ENCODE peak calls at places on chromosome 9, in four cellular contexts. One of them, this sample, is unnamed.

GRCh38 chr9:24487250-24487861 is 58.3 kb downstream of the IZUMO3 start:
- DNase-seq in ovary: no peak
- DNase-seq in esophagus squamous epithelium: no peak
- DNase-seq in A549: no peak
- DNase-seq in this sample: no peak

GRCh38 chr9:97744710-97745708 is 47.9 kb upstream of the XPA start:
- DNase-seq in esophagus squamous epithelium: no peak
- DNase-seq in A549: no peak
- DNase-seq in ovary: no peak
- DNase-seq in this sample: no peak

GRCh38 chr9:341634-342421 is 127.2 kb downstream of the DOCK8 start:
- DNase-seq in ovary: no peak
- DNase-seq in esophagus squamous epithelium: no peak
- DNase-seq in A549: no peak
- DNase-seq in this sample: no peak

GRCh38 chr9:127910613-127911205 is 6.1 kb downstream of the ST6GALNAC4 start:
- DNase-seq in ovary: no peak
- DNase-seq in esophagus squamous epithelium: no peak
- DNase-seq in A549: no peak
- DNase-seq in this sample: no peak

GRCh38 chr9:22512495-22512894 is 65.9 kb downstream of the DMRTA1 start:
- DNase-seq in A549: no peak
- DNase-seq in esophagus squamous epithelium: no peak
- DNase-seq in ovary: no peak
- DNase-seq in this sample: no peak

GRCh38 chr9:135662758-135663450 is at the start of gene LCN9:
- DNase-seq in A549: no peak
- DNase-seq in esophagus squamous epithelium: no peak
- DNase-seq in ovary: no peak
- DNase-seq in this sample: no peak

GRCh38 chr9:93130861-93131481 is 3.1 kb downstream of the NINJ1 start:
- DNase-seq in ovary: no peak
- DNase-seq in A549: no peak
- DNase-seq in esophagus squamous epithelium: no peak
- DNase-seq in this sample: no peak

GRCh38 chr9:846852-847251 is 5.4 kb downstream of the DMRT1 start:
- DNase-seq in A549: no peak
- DNase-seq in esophagus squamous epithelium: no peak
- DNase-seq in ovary: no peak
- DNase-seq in this sample: no peak

GRCh38 chr9:77158772-77159513 is 18.4 kb upstream of the VPS13A start:
- DNase-seq in esophagus squamous epithelium: no peak
- DNase-seq in A549: no peak
- DNase-seq in ovary: no peak
- DNase-seq in this sample: no peak

GRCh38 chr9:1051286-1052118 is 1.3 kb downstream of the DMRT2 start:
- DNase-seq in ovary: no peak
- DNase-seq in A549: peak
- DNase-seq in esophagus squamous epithelium: no peak
- DNase-seq in this sample: peak

GRCh38 chr9:27150758-27151431 is 41.9 kb downstream of the TEK start:
- DNase-seq in ovary: no peak
- DNase-seq in esophagus squamous epithelium: no peak
- DNase-seq in A549: no peak
- DNase-seq in this sample: no peak

GRCh38 chr9:35599763-35600604 is 5.1 kb upstream of the TESK1 start:
- DNase-seq in esophagus squamous epithelium: no peak
- DNase-seq in ovary: no peak
- DNase-seq in A549: no peak
- DNase-seq in this sample: no peak

GRCh38 chr9:101226161-101226560 is 158.6 kb downstream of the BAAT start:
- DNase-seq in A549: no peak
- DNase-seq in esophagus squamous epithelium: no peak
- DNase-seq in ovary: no peak
- DNase-seq in this sample: no peak

GRCh38 chr9:93007529-93008058 is 50.9 kb upstream of the SUSD3 start:
- DNase-seq in ovary: no peak
- DNase-seq in esophagus squamous epithelium: no peak
- DNase-seq in A549: no peak
- DNase-seq in this sample: no peak

GRCh38 chr9:126722922-126723806 is 81.7 kb upstream of the ZBTB43 start:
- DNase-seq in esophagus squamous epithelium: no peak
- DNase-seq in ovary: no peak
- DNase-seq in A549: no peak
- DNase-seq in this sample: peak

GRCh38 chr9:125701351-125701750 is 5.7 kb downstream of the MAPKAP1 start:
- DNase-seq in ovary: no peak
- DNase-seq in esophagus squamous epithelium: no peak
- DNase-seq in A549: no peak
- DNase-seq in this sample: no peak

GRCh38 chr9:35728041-35728971 is 3.7 kb downstream of the TLN1 start:
- DNase-seq in A549: no peak
- DNase-seq in ovary: peak
- DNase-seq in esophagus squamous epithelium: no peak
- DNase-seq in this sample: peak

GRCh38 chr9:74803366-74804017 is 84.2 kb downstream of the TRPM6 start:
- DNase-seq in A549: peak
- DNase-seq in ovary: no peak
- DNase-seq in esophagus squamous epithelium: no peak
- DNase-seq in this sample: no peak

DNA sequence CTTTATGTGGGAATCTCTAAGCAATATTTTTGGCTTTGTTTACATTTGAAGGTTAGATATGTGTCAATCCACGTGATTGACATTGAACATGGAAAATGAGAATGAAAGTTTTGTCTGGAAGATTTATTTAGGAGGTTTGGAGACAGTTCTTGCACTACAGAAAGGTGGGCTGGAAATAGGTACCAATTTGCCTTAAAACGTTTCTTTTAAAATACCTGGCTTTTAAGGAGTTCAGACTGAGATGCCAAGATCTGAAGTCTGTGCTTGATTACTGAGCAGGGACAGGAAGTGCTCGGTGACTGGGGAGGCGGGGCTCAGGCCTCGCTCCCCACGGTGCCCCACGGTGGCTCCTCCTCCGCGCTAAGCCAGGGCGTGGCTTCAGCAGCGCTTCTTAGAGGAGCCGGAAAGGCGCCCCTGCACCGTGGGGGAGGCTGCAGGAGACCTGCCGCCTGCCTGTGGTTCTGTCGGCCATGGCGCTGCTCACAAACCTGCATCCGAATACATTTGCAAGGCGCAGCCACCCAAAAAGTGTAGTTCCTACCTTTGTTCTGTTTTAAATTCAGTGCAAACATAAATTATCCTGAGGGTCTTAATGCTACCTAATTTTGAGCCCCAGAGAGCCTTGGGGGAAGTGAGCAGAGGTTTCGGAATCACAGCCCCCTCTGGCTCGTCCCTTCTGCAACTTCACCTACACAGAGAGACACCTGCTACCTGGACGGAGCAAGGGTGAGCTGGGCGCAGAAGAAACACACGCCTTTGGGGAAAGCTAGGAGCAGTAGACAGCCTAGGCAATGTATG is 49.2 kb downstream of the USP20 start:
- DNase-seq in esophagus squamous epithelium: peak
- DNase-seq in A549: peak
- DNase-seq in ovary: peak
- DNase-seq in this sample: peak
- TF ChIP-seq POLR2A in esophagus squamous epithelium: peak
- TF ChIP-seq POLR2A in A549: peak
- TF ChIP-seq POLR2A in ovary: no peak
- TF ChIP-seq POLR2A in this sample: peak

GRCh38 chr9:106866243-106866642 is 3.3 kb downstream of the ZNF462 start:
- DNase-seq in ovary: no peak
- DNase-seq in A549: no peak
- DNase-seq in esophagus squamous epithelium: no peak
- DNase-seq in this sample: no peak
- H3K27ac ChIP-seq in ovary: no peak
- H3K27ac ChIP-seq in A549: no peak
- H3K27ac ChIP-seq in esophagus squamous epithelium: no peak
- H3K27ac ChIP-seq in this sample: no peak

DNA sequence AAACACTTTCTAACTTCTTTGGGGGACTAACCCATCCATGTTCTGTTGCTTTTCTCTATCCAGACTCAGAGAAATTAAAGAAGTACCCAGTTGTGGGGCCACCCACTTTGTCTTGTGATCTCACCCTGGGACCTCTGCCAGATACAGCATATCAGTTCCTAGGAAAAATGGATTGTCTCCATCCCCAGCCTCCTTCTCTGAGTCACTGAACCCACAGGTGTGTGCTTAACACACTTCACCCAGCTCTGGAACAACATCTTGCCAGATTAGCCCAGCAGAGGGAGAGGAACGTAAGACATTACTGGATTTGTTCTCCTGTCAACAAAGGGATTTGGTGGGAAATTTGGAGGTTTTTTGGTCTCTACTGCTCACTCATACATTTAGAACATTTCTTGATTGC is 19.2 kb downstream of the FAM240B start:
- DNase-seq in ovary: no peak
- DNase-seq in A549: no peak
- DNase-seq in esophagus squamous epithelium: no peak
- DNase-seq in this sample: no peak
- TF ChIP-seq CTCF in ovary: no peak
- TF ChIP-seq CTCF in A549: no peak
- TF ChIP-seq CTCF in esophagus squamous epithelium: no peak
- TF ChIP-seq CTCF in this sample: no peak

GRCh38 chr9:105651806-105652205 is 10.5 kb upstream of the TAL2 start:
- DNase-seq in A549: no peak
- DNase-seq in esophagus squamous epithelium: no peak
- DNase-seq in ovary: no peak
- DNase-seq in this sample: no peak

GRCh38 chr9:105658351-105658750 is 3.9 kb upstream of the TAL2 start:
- DNase-seq in esophagus squamous epithelium: no peak
- DNase-seq in A549: no peak
- DNase-seq in ovary: no peak
- DNase-seq in this sample: no peak

GRCh38 chr9:105661011-105661410 is 1.2 kb upstream of the TAL2 start:
- DNase-seq in esophagus squamous epithelium: no peak
- DNase-seq in ovary: no peak
- DNase-seq in A549: no peak
- DNase-seq in this sample: no peak

DNA sequence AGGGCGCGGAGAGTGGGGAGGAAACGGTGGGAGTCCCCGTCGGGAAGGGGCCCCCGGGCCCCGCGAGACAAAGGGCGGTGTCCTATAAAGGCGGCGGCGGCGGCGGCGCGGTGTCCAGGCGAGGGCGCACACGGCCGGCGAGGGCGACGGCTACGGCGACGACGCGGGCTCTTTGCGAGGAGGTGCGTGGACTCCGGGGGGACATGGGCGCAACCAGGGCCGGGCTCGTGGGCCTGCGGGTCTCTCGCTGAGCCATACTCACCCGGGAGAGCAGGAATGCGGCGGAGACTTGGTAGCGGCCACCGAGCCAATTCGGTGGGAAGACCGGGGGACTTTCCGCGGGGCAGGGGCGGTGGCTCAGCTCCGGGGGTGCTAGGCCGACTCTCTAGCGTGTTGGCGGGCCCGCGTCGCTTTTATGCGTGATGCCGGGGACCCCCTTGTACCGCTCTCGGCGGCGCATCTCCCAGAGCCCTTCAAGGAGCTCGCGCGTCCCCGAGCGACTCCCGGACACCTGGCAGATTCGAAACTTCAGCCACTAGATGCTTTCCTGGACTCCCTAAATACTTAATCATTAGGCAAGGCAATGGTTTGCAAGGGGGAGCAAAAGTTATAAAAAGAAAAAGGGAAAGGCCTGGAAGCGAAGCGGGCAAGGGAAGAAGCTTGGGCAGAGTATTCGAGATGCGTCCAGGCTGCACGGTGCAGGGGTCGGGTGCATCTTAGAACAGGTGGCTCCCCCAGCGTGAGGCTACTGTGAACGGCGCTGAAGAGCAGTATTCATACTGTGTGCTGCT is 5.9 kb upstream of the TAL2 start:
- DNase-seq in A549: peak
- DNase-seq in esophagus squamous epithelium: no peak
- DNase-seq in ovary: no peak
- DNase-seq in this sample: peak
- TF ChIP-seq POLR2A in A549: no peak
- TF ChIP-seq POLR2A in esophagus squamous epithelium: no peak
- TF ChIP-seq POLR2A in ovary: no peak
- TF ChIP-seq POLR2A in this sample: no peak

GRCh38 chr9:136934247-136934646 is 10.3 kb downstream of the FBXW5 start:
- DNase-seq in esophagus squamous epithelium: no peak
- DNase-seq in A549: no peak
- DNase-seq in ovary: no peak
- DNase-seq in this sample: no peak

GRCh38 chr9:136939996-136940525 is 4.5 kb downstream of the FBXW5 start:
- DNase-seq in ovary: no peak
- DNase-seq in esophagus squamous epithelium: no peak
- DNase-seq in A549: no peak
- DNase-seq in this sample: no peak

GRCh38 chr9:136937186-136938001 is 7.1 kb downstream of the FBXW5 start:
- DNase-seq in esophagus squamous epithelium: no peak
- DNase-seq in A549: no peak
- DNase-seq in ovary: no peak
- DNase-seq in this sample: no peak

GRCh38 chr9:136939431-136939995 is 5.0 kb downstream of the FBXW5 start:
- DNase-seq in A549: no peak
- DNase-seq in ovary: no peak
- DNase-seq in esophagus squamous epithelium: no peak
- DNase-seq in this sample: no peak

GRCh38 chr9:136936645-136937170 is 7.8 kb downstream of the FBXW5 start:
- DNase-seq in A549: no peak
- DNase-seq in esophagus squamous epithelium: no peak
- DNase-seq in ovary: no peak
- DNase-seq in this sample: no peak
- H3K27ac ChIP-seq in A549: no peak
- H3K27ac ChIP-seq in esophagus squamous epithelium: no peak
- H3K27ac ChIP-seq in ovary: no peak
- H3K27ac ChIP-seq in this sample: no peak

GRCh38 chr9:91174772-91175171 is 186.9 kb downstream of the AUH start:
- DNase-seq in esophagus squamous epithelium: no peak
- DNase-seq in A549: no peak
- DNase-seq in ovary: no peak
- DNase-seq in this sample: no peak

GRCh38 chr9:91177081-91177480 is 184.6 kb downstream of the AUH start:
- DNase-seq in ovary: no peak
- DNase-seq in A549: no peak
- DNase-seq in esophagus squamous epithelium: no peak
- DNase-seq in this sample: no peak

GRCh38 chr9:91177661-91178280 is 183.9 kb downstream of the AUH start:
- DNase-seq in esophagus squamous epithelium: no peak
- DNase-seq in A549: no peak
- DNase-seq in ovary: peak
- DNase-seq in this sample: peak

GRCh38 chr9:91178281-91179236 is 183.2 kb downstream of the AUH start:
- DNase-seq in A549: no peak
- DNase-seq in ovary: peak
- DNase-seq in esophagus squamous epithelium: no peak
- DNase-seq in this sample: no peak

DNA sequence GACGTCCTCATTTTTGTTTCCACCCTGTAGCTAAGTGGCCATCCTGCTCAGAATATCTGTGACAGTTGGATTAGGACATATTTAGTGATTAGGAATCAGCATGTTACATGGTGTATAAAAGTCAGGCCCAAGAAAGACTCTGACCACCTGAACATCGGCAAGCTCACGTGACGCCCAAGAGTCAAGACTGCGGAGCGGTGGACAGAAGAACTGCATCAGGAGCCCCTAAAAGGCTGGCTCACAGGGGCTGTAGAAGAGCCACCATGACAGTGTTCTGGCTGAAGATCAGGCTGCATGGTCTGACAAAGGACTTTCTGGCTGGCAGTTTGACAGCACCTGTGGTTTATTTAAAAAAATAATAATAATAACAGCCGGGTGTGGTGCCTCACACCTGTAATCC is 185.3 kb downstream of the AUH start:
- DNase-seq in esophagus squamous epithelium: no peak
- DNase-seq in A549: no peak
- DNase-seq in ovary: no peak
- DNase-seq in this sample: no peak
- TF ChIP-seq CTCF in esophagus squamous epithelium: no peak
- TF ChIP-seq CTCF in A549: no peak
- TF ChIP-seq CTCF in ovary: no peak
- TF ChIP-seq CTCF in this sample: no peak

This sample was measured in prostate gland.